ENCODE peak calls at places on chromosomes 5 and 9, in eight cellular contexts. O is fibroblast of lung, X is mucosa of descending colon, V is IMR-90, F is OCI-LY7, Q is heart left ventricle, H is foreskin keratinocyte, I is right atrium auricular region. S is an unnamed sample.

GRCh38 chr9:108211576-108211975 is 644.2 kb downstream of the ACTL7B start:
- DNase-seq in O (no peak), X (no peak), V (no peak), F (no peak), Q (no peak), H (no peak), I (no peak), S (no peak)

GRCh38 chr5:149674686-149675085 is 55.4 kb upstream of the PPARGC1B start:
- DNase-seq in O (no peak), X (no peak), V (no peak), F (no peak), Q (no peak), H (no peak), I (no peak), S (no peak)

GRCh38 chr5:149617760-149618306 is 36.5 kb downstream of the ARHGEF37 start:
- DNase-seq in O (no peak), X (no peak), V (no peak), F (peak; percentile 66), Q (no peak), H (no peak), I (no peak), S (no peak)

GRCh38 chr9:96674914-96675538 is 19.9 kb upstream of the PRXL2C start:
- DNase-seq in O (peak; percentile 78), X (no peak), V (peak; percentile 77), F (no peak), Q (no peak), H (peak; percentile 71), I (no peak), S (no peak)

GRCh38 chr9:124272118-124272517 is 14.4 kb downstream of the NEK6 start:
- DNase-seq in O (no peak), X (no peak), V (no peak), F (no peak), Q (no peak), H (no peak), I (no peak), S (no peak)

GRCh38 chr9:136539427-136540412 is 6.1 kb downstream of the NOTCH1 start:
- DNase-seq in O (peak; percentile 76), X (peak; percentile 94), V (no peak), F (peak; percentile 94), Q (peak; percentile 94), H (peak; percentile 64), I (peak; percentile 96), S (peak; percentile 95)

GRCh38 chr9:125626187-125626586 is 80.8 kb downstream of the MAPKAP1 start:
- DNase-seq in O (peak; percentile 79), X (no peak), V (peak; percentile 74), F (no peak), Q (no peak), H (no peak), I (no peak), S (no peak)

GRCh38 chr5:38453506-38453905 is 102.9 kb downstream of the LIFR start:
- DNase-seq in O (no peak), X (no peak), V (no peak), F (peak; percentile 91), Q (no peak), H (no peak), I (no peak), S (no peak)

GRCh38 chr5:80569086-80569960 is 757 bp downstream of the ANKRD34B start:
- DNase-seq in O (no peak), X (no peak), V (no peak), F (no peak), Q (no peak), H (no peak), I (peak; percentile 16), S (no peak)

GRCh38 chr5:178738513-178738912 is 8.1 kb upstream of the ZNF354A start:
- DNase-seq in O (no peak), X (no peak), V (no peak), F (no peak), Q (no peak), H (no peak), I (no peak), S (no peak)

GRCh38 chr5:170467000-170467707 is 36.7 kb upstream of the KCNIP1 start:
- DNase-seq in O (peak; percentile 93), X (no peak), V (peak; percentile 90), F (no peak), Q (no peak), H (peak; percentile 91), I (peak; percentile 57), S (no peak)

GRCh38 chr5:79628811-79629210 is 16.6 kb downstream of the TENT2 start:
- DNase-seq in O (no peak), X (no peak), V (no peak), F (no peak), Q (no peak), H (no peak), I (no peak), S (no peak)

GRCh38 chr9:99824378-99825157 is 2.9 kb downstream of the NR4A3 start:
- DNase-seq in O (peak; percentile 21), X (peak; percentile 66), V (no peak), F (peak; percentile 70), Q (peak; percentile 29), H (no peak), I (no peak), S (no peak)

GRCh38 chr9:132026932-132027585 is 52.6 kb downstream of the MED27 start:
- DNase-seq in O (peak; percentile 82), X (no peak), V (peak; percentile 74), F (no peak), Q (no peak), H (peak; percentile 94), I (no peak), S (no peak)

GRCh38 chr9:132027752-132028666 is 51.7 kb downstream of the MED27 start:
- DNase-seq in O (no peak), X (no peak), V (peak; percentile 39), F (no peak), Q (peak; percentile 37), H (peak; percentile 71), I (no peak), S (no peak)

GRCh38 chr9:132023409-132024180 is 56.1 kb downstream of the MED27 start:
- DNase-seq in O (no peak), X (no peak), V (no peak), F (no peak), Q (no peak), H (no peak), I (no peak), S (no peak)

GRCh38 chr9:132025766-132026165 is 53.9 kb downstream of the MED27 start:
- DNase-seq in O (no peak), X (no peak), V (no peak), F (no peak), Q (no peak), H (no peak), I (no peak), S (no peak)

DNA sequence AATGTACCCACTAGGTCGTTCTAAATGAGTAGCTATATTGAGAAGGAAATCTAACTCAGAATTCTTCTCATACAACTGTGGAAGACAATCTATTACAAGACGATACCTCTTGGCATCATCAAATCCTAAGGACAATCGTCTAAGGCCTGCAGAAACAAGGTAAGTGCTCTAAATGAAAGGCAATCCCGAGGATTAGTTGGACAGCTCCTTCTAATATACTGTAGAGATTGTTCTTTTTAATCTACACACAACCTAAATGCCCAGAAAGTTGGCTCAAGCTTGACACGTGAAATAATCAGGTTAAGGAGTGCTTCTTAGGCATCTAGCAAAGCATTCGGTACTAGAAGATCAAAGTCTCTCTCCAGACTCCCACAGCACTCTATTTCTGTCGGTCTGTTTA is 55.1 kb downstream of the MED27 start:
- DNase-seq in O (no peak), X (no peak), V (no peak), F (no peak), Q (no peak), H (no peak), I (no peak), S (no peak)
- H3K4me1 ChIP-seq in O (peaks cover 5% of the 10 kb centered on the region), X (peaks cover 5% of the 10 kb centered on the region), V (peaks cover 22% of the 10 kb centered on the region), F (no peaks in the 10 kb centered on the region), Q (peaks cover 10% of the 10 kb centered on the region), H (peaks cover 62% of the 10 kb centered on the region), I (peaks cover 19% of the 10 kb centered on the region), S (no peaks in the 10 kb centered on the region)

DNA sequence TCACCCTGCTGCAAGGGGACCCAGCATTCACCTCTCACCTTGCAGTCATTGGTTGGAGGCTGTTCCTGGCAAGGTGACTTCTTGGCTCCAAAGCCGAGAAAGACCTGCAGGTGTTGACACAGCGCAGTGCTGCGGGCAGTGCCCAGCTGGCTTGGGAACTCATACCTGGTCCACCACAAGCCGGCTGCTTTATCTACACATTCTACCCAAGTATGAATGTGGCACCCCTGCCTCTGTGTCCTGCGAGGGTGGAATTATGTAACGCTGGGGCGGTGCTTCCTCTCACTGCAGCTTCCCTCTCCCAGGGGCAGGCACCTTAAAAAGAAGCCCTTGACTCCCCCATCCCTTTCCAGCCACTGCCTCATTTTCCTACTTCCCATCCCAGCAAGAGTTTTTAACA is 2.5 kb upstream of the ZMYND19 start:
- DNase-seq in O (no peak), X (no peak), V (no peak), F (no peak), Q (peak; percentile 14), H (no peak), I (no peak), S (no peak)
- H3K4me1 ChIP-seq in O (peaks cover 4% of the 10 kb centered on the region), X (peaks cover 15% of the 10 kb centered on the region), V (peaks cover 7% of the 10 kb centered on the region), F (peaks cover 13% of the 10 kb centered on the region), Q (peaks cover 7% of the 10 kb centered on the region), H (peaks cover 5% of the 10 kb centered on the region), I (peaks cover 20% of the 10 kb centered on the region), S (peaks cover 14% of the 10 kb centered on the region)

GRCh38 chr9:35731415-35732184 is 395 bp downstream of the TLN1 start:
- DNase-seq in O (no peak), X (no peak), V (no peak), F (no peak), Q (no peak), H (no peak), I (peak; percentile 72), S (no peak)
- H3K4me1 ChIP-seq in O (peaks cover 19% of the 10 kb centered on the region), X (peaks cover 49% of the 10 kb centered on the region), V (peaks cover 23% of the 10 kb centered on the region), F (peaks cover 63% of the 10 kb centered on the region), Q (peaks cover 55% of the 10 kb centered on the region), H (peaks cover 27% of the 10 kb centered on the region), I (peaks cover 61% of the 10 kb centered on the region), S (peaks cover 32% of the 10 kb centered on the region)

DNA sequence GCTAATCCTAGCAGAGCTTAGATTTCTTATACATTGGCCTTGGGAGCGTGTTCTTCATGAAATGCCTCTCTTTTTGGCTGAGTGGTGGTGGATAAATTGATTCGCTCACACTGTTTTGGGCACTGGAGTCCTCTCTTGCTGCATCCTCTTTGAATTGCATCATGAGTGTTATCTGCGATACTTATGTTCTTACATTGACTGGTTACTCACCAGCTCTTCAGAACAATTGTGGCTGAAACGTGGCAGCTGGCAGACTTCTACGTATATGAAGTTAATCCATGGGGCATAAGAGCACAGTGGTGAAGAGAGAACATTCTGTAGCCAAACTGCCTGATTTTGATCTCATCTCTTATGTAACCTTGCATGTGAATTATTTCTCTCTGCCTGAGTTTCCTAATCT is 295.0 kb downstream of the ARHGAP26 start:
- DNase-seq in O (peak; percentile 73), X (no peak), V (peak; percentile 88), F (no peak), Q (no peak), H (peak; percentile 28), I (no peak), S (no peak)
- H3K4me1 ChIP-seq in O (peaks cover 55% of the 10 kb centered on the region), X (no peaks in the 10 kb centered on the region), V (peaks cover 36% of the 10 kb centered on the region), F (peaks cover 16% of the 10 kb centered on the region), Q (peaks cover 43% of the 10 kb centered on the region), H (peaks cover 45% of the 10 kb centered on the region), I (peaks cover 51% of the 10 kb centered on the region), S (peaks cover 37% of the 10 kb centered on the region)

DNA sequence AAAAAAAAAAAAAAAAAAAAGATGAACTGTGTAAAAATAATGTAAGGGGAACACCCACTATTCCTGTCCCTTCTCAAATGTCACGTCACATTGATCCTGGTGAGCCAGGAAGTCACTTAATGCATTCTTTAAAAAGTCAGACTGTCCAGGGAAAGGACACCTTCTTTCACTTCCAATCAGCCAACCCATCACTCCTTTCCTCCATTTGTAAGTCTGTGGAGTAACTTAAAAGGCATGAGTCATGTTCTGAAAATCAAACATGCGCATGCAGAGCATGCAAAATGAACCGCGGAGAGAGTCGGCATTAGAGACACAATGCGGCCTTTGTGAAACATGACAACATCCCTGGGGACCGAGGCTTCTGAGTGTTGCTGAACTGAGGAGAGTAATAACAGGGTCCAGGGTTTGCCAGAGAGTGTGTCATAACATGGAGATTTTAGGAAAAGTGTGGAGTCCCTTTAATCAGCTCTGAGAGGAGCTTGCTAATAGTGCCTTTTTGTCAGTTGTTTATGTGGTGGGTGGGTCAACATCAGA is 77.6 kb upstream of the SEMA6A start:
- DNase-seq in O (peak; percentile 83), X (no peak), V (peak; percentile 68), F (no peak), Q (peak; percentile 86), H (peak; percentile 76), I (peak; percentile 88), S (no peak)
- H3K4me1 ChIP-seq in O (no peaks in the 10 kb centered on the region), X (no peaks in the 10 kb centered on the region), V (no peaks in the 10 kb centered on the region), F (no peaks in the 10 kb centered on the region), Q (no peaks in the 10 kb centered on the region), H (peaks cover 3% of the 10 kb centered on the region), I (no peaks in the 10 kb centered on the region), S (no peaks in the 10 kb centered on the region)

S was measured in ascending aorta.